ENCODE peak calls at places on chromosome 16, in ten cellular contexts. Z is activated effector memory CD4-positive, alpha-beta T cell treated with Interleukin-2 at 50 U/mL for 16 hours; E is immature natural killer cell; F is NCI-H1417; A is SW480; R is nucleus accumbens; X is posterior cingulate gyrus; H is PC-9; W is endothelial cell; I is ascending aorta. V is an unnamed sample.

GRCh38 chr16:14041164-14041563 is 30.0 kb upstream of the MRTFB start:
- DNase-seq in Z (no peak), E (no peak), F (no peak), A (no peak), R (no peak), X (no peak), H (no peak), W (no peak), I (no peak), V (no peak)

GRCh38 chr16:4713663-4714501 is 20.2 kb downstream of the ANKS3 start:
- DNase-seq in Z (no peak), E (no peak), F (no peak), A (no peak), R (no peak), X (no peak), H (no peak), W (no peak), I (no peak), V (no peak)

GRCh38 chr16:27718136-27718766 is 168.3 kb downstream of the KATNIP start:
- DNase-seq in Z (no peak), E (no peak), F (no peak), A (peak), R (peak), X (peak), H (no peak), W (no peak), I (no peak), V (no peak)

GRCh38 chr16:51167170-51167710 is 16.2 kb upstream of the SALL1 start:
- DNase-seq in Z (no peak), E (no peak), F (no peak), A (no peak), R (no peak), X (no peak), H (no peak), W (no peak), I (no peak), V (no peak)

GRCh38 chr16:85988723-85989313 is 89.9 kb downstream of the IRF8 start:
- DNase-seq in Z (no peak), E (no peak), F (no peak), A (no peak), R (no peak), X (no peak), H (no peak), W (no peak), I (no peak), V (no peak)

GRCh38 chr16:82183004-82183397 is 13.0 kb upstream of the MPHOSPH6 start:
- DNase-seq in Z (no peak), E (no peak), F (no peak), A (no peak), R (no peak), X (no peak), H (no peak), W (no peak), I (no peak), V (no peak)

GRCh38 chr16:69036399-69037091 is 68.9 kb upstream of the HAS3 start:
- DNase-seq in Z (no peak), E (no peak), F (no peak), A (no peak), R (no peak), X (no peak), H (no peak), W (no peak), I (no peak), V (no peak)

GRCh38 chr16:12340151-12340733 is 363.7 kb downstream of the SNX29 start:
- DNase-seq in Z (no peak), E (no peak), F (peak), A (peak), R (no peak), X (peak), H (no peak), W (peak), I (no peak), V (no peak)

GRCh38 chr16:88377961-88378360 is 4.8 kb upstream of the ZNF469 start:
- DNase-seq in Z (no peak), E (no peak), F (no peak), A (no peak), R (no peak), X (no peak), H (no peak), W (no peak), I (no peak), V (no peak)

GRCh38 chr16:81431554-81432353 is 12.9 kb upstream of the CMIP start:
- DNase-seq in Z (no peak), E (no peak), F (peak), A (no peak), R (no peak), X (no peak), H (no peak), W (no peak), I (peak), V (no peak)

GRCh38 chr16:75372236-75372856 is 61.0 kb downstream of the CFDP1 start:
- DNase-seq in Z (no peak), E (no peak), F (no peak), A (no peak), R (no peak), X (no peak), H (no peak), W (no peak), I (no peak), V (no peak)

GRCh38 chr16:59604331-59604730 is 870.2 kb upstream of the GOT2 start:
- DNase-seq in Z (no peak), E (no peak), F (no peak), A (no peak), R (no peak), X (no peak), H (no peak), W (no peak), I (no peak), V (no peak)

GRCh38 chr16:67637625-67638024 is 7.3 kb upstream of the CARMIL2 start:
- DNase-seq in Z (no peak), E (no peak), F (no peak), A (no peak), R (no peak), X (no peak), H (no peak), W (no peak), I (no peak), V (no peak)

GRCh38 chr16:81429045-81429521 is 15.5 kb upstream of the CMIP start:
- DNase-seq in Z (no peak), E (peak), F (peak), A (no peak), R (no peak), X (no peak), H (peak), W (peak), I (no peak), V (no peak)

GRCh38 chr16:55386534-55387296 is 62.7 kb downstream of the IRX6 start:
- DNase-seq in Z (no peak), E (no peak), F (no peak), A (no peak), R (no peak), X (no peak), H (peak), W (no peak), I (no peak), V (no peak)

GRCh38 chr16:48558269-48558915 is 51.6 kb downstream of the N4BP1 start:
- DNase-seq in Z (no peak), E (no peak), F (no peak), A (no peak), R (no peak), X (no peak), H (no peak), W (no peak), I (no peak), V (no peak)

GRCh38 chr16:2751577-2752034 is 832 bp upstream of the SRRM2 start:
- DNase-seq in Z (no peak), E (no peak), F (peak), A (peak), R (no peak), X (no peak), H (peak), W (peak), I (no peak), V (no peak)

GRCh38 chr16:79825002-79825401 is 224.5 kb upstream of the MAF start:
- DNase-seq in Z (no peak), E (no peak), F (no peak), A (no peak), R (no peak), X (no peak), H (no peak), W (no peak), I (no peak), V (no peak)

V was measured in central memory CD8-positive, alpha-beta T cell.